ENCODE peak calls at places on chromosomes 12 and 14, in four cellular contexts. Y is HuH-7.5, N is fibroblast of mammary gland, X is natural killer cell. V is an unnamed sample.

GRCh38 chr14:104870368-104871144 is 5.5 kb downstream of the CEP170B start:
- DNase-seq in Y (peak; percentile 86), N (no peak), X (no peak), V (no peak)

GRCh38 chr14:69532561-69533335 is 41.9 kb downstream of the CCDC177 start:
- DNase-seq in Y (no peak), N (no peak), X (no peak), V (no peak)

GRCh38 chr14:28707814-28708213 is 58.8 kb upstream of the FOXG1 start:
- DNase-seq in Y (no peak), N (peak; percentile 89), X (no peak), V (no peak)

GRCh38 chr14:74585406-74586335 is 26.4 kb downstream of the LTBP2 start:
- DNase-seq in Y (no peak), N (no peak), X (no peak), V (no peak)

GRCh38 chr14:47022721-47023120 is 371.1 kb upstream of the RPL10L start:
- DNase-seq in Y (no peak), N (no peak), X (no peak), V (no peak)

GRCh38 chr12:107462428-107463332 is 222.9 kb upstream of the PWP1 start:
- DNase-seq in Y (no peak), N (no peak), X (no peak), V (no peak)

GRCh38 chr14:21191809-21192446 is 36.1 kb upstream of the OR5AU1 start:
- DNase-seq in Y (peak; percentile 53), N (peak; percentile 31), X (peak; percentile 53), V (peak; percentile 58)

GRCh38 chr12:55063291-55063690 is 43.5 kb downstream of the NEUROD4 start:
- DNase-seq in Y (no peak), N (no peak), X (no peak), V (no peak)

GRCh38 chr12:24561882-24562760 is 386.8 kb downstream of the BCAT1 start:
- DNase-seq in Y (peak; percentile 58), N (peak; percentile 60), X (no peak), V (peak; percentile 26)

GRCh38 chr12:121175383-121176119 is 34.4 kb upstream of the P2RX4 start:
- DNase-seq in Y (no peak), N (peak; percentile 57), X (no peak), V (no peak)

GRCh38 chr12:94587266-94588241 is 62.8 kb downstream of the TMCC3 start:
- DNase-seq in Y (no peak), N (no peak), X (no peak), V (no peak)

GRCh38 chr14:104973215-104974145 is 4.7 kb downstream of the AHNAK2 start:
- DNase-seq in Y (no peak), N (peak; percentile 95), X (no peak), V (peak; percentile 95)

GRCh38 chr12:102567031-102567985 is 86.9 kb upstream of the IGF1 start:
- DNase-seq in Y (no peak), N (peak; percentile 54), X (no peak), V (peak; percentile 75)

GRCh38 chr12:80763874-80764273 is 47.2 kb downstream of the MYF5 start:
- DNase-seq in Y (no peak), N (peak; percentile 83), X (no peak), V (peak; percentile 65)

GRCh38 chr14:104304451-104305351 is 166.3 kb downstream of the KIF26A start:
- DNase-seq in Y (no peak), N (no peak), X (no peak), V (no peak)

GRCh38 chr12:59977779-59978178 is 381.9 kb downstream of the SLC16A7 start:
- DNase-seq in Y (no peak), N (no peak), X (no peak), V (no peak)

GRCh38 chr12:119721306-119721705 is 53.4 kb downstream of the PRKAB1 start:
- DNase-seq in Y (no peak), N (no peak), X (no peak), V (no peak)

GRCh38 chr12:77343291-77343690 is 277.9 kb upstream of the E2F7 start:
- DNase-seq in Y (no peak), N (peak; percentile 75), X (no peak), V (no peak)

GRCh38 chr12:55736780-55737580 is 5.9 kb upstream of the GDF11 start:
- DNase-seq in Y (peak; percentile 80), N (peak; percentile 77), X (peak; percentile 44), V (peak; percentile 72)

GRCh38 chr14:72891666-72892102 is 2.2 kb downstream of the DPF3 start:
- DNase-seq in Y (no peak), N (no peak), X (no peak), V (no peak)

GRCh38 chr12:98939350-98939749 is 294.3 kb downstream of the APAF1 start:
- DNase-seq in Y (no peak), N (peak; percentile 48), X (no peak), V (no peak)

GRCh38 chr14:56244138-56244789 is 126.1 kb downstream of the PELI2 start:
- DNase-seq in Y (no peak), N (peak; percentile 88), X (no peak), V (peak; percentile 72)

V was measured in Caki2.